ENCODE peak calls at places on chromosomes 2 and 18, in four cellular contexts. One of them, this sample, is unnamed.

GRCh38 chr18:23825978-23826405 is 136.7 kb downstream of the LAMA3 start:
- DNase-seq in HCT116: no peak
- DNase-seq in cardiac muscle cell: peak; percentile 94
- DNase-seq in IMR-90: peak; percentile 70
- DNase-seq in this sample: peak; percentile 83

GRCh38 chr2:180519276-180519675 is 461.1 kb upstream of the UBE2E3 start:
- DNase-seq in HCT116: peak; percentile 48
- DNase-seq in cardiac muscle cell: peak; percentile 34
- DNase-seq in IMR-90: peak; percentile 68
- DNase-seq in this sample: peak; percentile 95

GRCh38 chr2:44342854-44343253 is 18.4 kb downstream of the PREPL start:
- DNase-seq in HCT116: no peak
- DNase-seq in cardiac muscle cell: peak; percentile 37
- DNase-seq in IMR-90: peak; percentile 7
- DNase-seq in this sample: peak; percentile 22

GRCh38 chr2:45909677-45910191 is 258.3 kb downstream of the PRKCE start:
- DNase-seq in HCT116: peak; percentile 48
- DNase-seq in cardiac muscle cell: no peak
- DNase-seq in IMR-90: no peak
- DNase-seq in this sample: peak; percentile 89

GRCh38 chr2:171595896-171596295 is 73.6 kb downstream of the CYBRD1 start:
- DNase-seq in HCT116: no peak
- DNase-seq in cardiac muscle cell: peak; percentile 89
- DNase-seq in IMR-90: peak; percentile 95
- DNase-seq in this sample: peak; percentile 91

GRCh38 chr2:67012165-67012564 is 385.0 kb upstream of the ETAA1 start:
- DNase-seq in HCT116: no peak
- DNase-seq in cardiac muscle cell: no peak
- DNase-seq in IMR-90: no peak
- DNase-seq in this sample: no peak

GRCh38 chr18:50424877-50425690 is 50.2 kb downstream of the SKA1 start:
- DNase-seq in HCT116: no peak
- DNase-seq in cardiac muscle cell: peak; percentile 98
- DNase-seq in IMR-90: peak; percentile 50
- DNase-seq in this sample: peak; percentile 79

GRCh38 chr2:201674794-201675193 is 23.6 kb downstream of the MPP4 start:
- DNase-seq in HCT116: no peak
- DNase-seq in cardiac muscle cell: no peak
- DNase-seq in IMR-90: no peak
- DNase-seq in this sample: no peak

GRCh38 chr18:44887227-44887631 is 206.5 kb downstream of the SETBP1 start:
- DNase-seq in HCT116: no peak
- DNase-seq in cardiac muscle cell: peak; percentile 67
- DNase-seq in IMR-90: peak; percentile 2
- DNase-seq in this sample: peak; percentile 95

GRCh38 chr2:25920326-25920725 is 42.0 kb upstream of the ASXL2 start:
- DNase-seq in HCT116: no peak
- DNase-seq in cardiac muscle cell: no peak
- DNase-seq in IMR-90: peak; percentile 87
- DNase-seq in this sample: no peak

DNA sequence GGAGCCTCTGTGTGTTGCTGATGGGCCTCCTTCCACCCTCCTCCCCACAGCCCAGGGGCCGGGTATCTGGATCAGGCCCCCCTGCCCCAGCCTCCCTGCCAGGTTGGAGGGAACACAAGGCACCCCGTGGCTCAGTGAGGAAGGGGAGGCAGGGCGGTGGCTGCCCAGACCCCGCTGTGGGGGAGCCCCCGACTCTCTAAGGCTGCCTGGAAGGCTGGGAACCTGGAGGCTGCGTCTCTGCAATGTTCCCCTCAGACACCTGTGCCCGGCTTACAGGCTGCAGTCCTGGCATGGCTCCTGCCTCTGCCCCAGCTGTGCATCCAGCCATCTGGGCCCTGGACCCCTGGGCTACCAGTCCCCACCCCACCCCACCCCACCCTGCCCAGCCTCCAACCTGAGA is 438 bp upstream of the MAB21L4 start:
- DNase-seq in HCT116: no peak
- DNase-seq in cardiac muscle cell: no peak
- DNase-seq in IMR-90: no peak
- DNase-seq in this sample: no peak
- H3K4me3 ChIP-seq in HCT116: no peak overlapping the region
- H3K4me3 ChIP-seq in cardiac muscle cell: no peak overlapping the region
- H3K4me3 ChIP-seq in IMR-90: no peak overlapping the region
- H3K4me3 ChIP-seq in this sample: no peak overlapping the region

GRCh38 chr2:95158891-95159619 is 593 bp downstream of the ZNF514 start:
- DNase-seq in HCT116: no peak
- DNase-seq in cardiac muscle cell: peak; percentile 49
- DNase-seq in IMR-90: peak; percentile 30
- DNase-seq in this sample: no peak
- TF ChIP-seq CTCF in HCT116: no peak
- TF ChIP-seq CTCF in cardiac muscle cell: no peak
- TF ChIP-seq CTCF in IMR-90: no peak
- TF ChIP-seq CTCF in this sample: no peak

GRCh38 chr2:206004004-206004693 is 81.8 kb downstream of the INO80D start:
- DNase-seq in HCT116: peak; percentile 6
- DNase-seq in cardiac muscle cell: peak; percentile 28
- DNase-seq in IMR-90: peak; percentile 18
- DNase-seq in this sample: no peak
- H3K36me3 ChIP-seq in HCT116: no peaks in the 10 kb centered on the region
- H3K36me3 ChIP-seq in cardiac muscle cell: peaks cover 28% of the 10 kb centered on the region
- H3K36me3 ChIP-seq in IMR-90: peaks cover 23% of the 10 kb centered on the region
- H3K36me3 ChIP-seq in this sample: peaks cover 12% of the 10 kb centered on the region

DNA sequence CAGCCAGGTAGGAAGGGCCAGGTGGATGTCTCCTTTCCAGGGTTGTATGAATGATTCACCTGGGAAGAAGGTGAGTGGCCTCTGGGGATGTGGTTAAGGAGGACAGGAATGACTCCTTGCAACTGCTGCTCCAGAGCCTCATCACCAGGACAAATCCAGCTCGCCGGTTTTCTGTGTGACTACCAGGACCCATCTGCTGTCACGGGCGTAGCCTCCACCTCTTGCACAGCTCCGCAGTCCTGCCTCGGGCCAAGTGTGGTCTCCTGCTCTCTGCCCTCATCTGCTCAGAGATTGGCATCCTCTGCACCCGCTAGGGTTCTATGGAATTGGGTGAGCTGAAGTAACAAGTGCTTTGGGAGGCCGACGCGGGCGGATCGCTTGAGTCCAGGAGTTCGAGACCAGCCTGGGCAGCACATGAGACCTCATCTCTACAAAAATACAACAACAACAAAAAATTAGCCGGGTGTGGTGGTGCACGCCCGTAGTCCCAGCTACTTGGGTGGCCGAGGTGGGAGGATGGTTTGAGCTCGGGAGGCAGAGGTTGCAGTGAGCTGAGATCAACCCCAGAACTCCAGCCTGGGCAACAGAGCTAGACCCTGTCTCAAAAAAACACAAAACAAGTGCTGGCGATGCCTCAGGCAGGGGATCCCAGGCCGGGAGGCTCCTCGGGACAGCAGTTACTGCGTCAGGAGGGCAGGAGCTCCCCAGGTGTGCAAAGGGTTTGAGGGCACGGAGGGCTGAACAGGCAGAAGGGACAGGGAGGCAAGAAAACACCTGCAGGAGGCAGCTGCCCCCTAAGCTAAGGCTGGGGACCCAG is 831 bp upstream of the D2HGDH start:
- DNase-seq in HCT116: no peak
- DNase-seq in cardiac muscle cell: no peak
- DNase-seq in IMR-90: no peak
- DNase-seq in this sample: peak; percentile 74
- H3K4me3 ChIP-seq in HCT116: peak overlapping the region; percentile 42
- H3K4me3 ChIP-seq in cardiac muscle cell: peak overlapping the region; percentile 98
- H3K4me3 ChIP-seq in IMR-90: peak overlapping the region; percentile 74
- H3K4me3 ChIP-seq in this sample: peak overlapping the region; percentile 30

GRCh38 chr18:158128-159036 is at the start of gene USP14:
- DNase-seq in HCT116: peak; percentile 78
- DNase-seq in cardiac muscle cell: peak; percentile 98
- DNase-seq in IMR-90: peak; percentile 96
- DNase-seq in this sample: peak; percentile 89
- TF ChIP-seq CTCF in HCT116: no peak
- TF ChIP-seq CTCF in cardiac muscle cell: no peak
- TF ChIP-seq CTCF in IMR-90: no peak
- TF ChIP-seq CTCF in this sample: no peak